ENCODE peak calls at places on chromosome 15, in nine cellular contexts. Y is lower lobe of right lung; I is cardiac fibroblast; M is naive thymus-derived CD4-positive, alpha-beta T cell; X is A172; P is GM19239; Q is HEK293T; C is non-pigmented ciliary epithelial cell; A is stimulated activated CD4-positive, alpha-beta T cell treated with anti-CD3 and anti-CD28 coated beads, Interleukin-2, amount 100 ng/mL, for 24 hours. R is an unnamed sample.

GRCh38 chr15:40582726-40583246 is 11.3 kb upstream of the KNL1 start:
- DNase-seq in C (no peak), Y (no peak), X (peak; percentile 93), M (no peak), A (no peak), I (no peak), P (no peak), Q (no peak), R (no peak)

GRCh38 chr15:74907277-74907870 is 723 bp upstream of the FAM219B start:
- DNase-seq in I (peak; percentile 17), Q (no peak), C (no peak), M (no peak), P (no peak), A (no peak), X (no peak), Y (no peak), R (no peak)

GRCh38 chr15:98126326-98127090 is 166.0 kb downstream of the ARRDC4 start:
- DNase-seq in X (peak; percentile 66), Y (no peak), P (no peak), I (no peak), A (no peak), C (no peak), M (no peak), Q (no peak), R (no peak)

GRCh38 chr15:74833376-74834107 is 7.1 kb downstream of the CPLX3 start:
- DNase-seq in C (no peak), I (no peak), M (no peak), X (no peak), Y (no peak), P (no peak), Q (no peak), A (no peak), R (no peak)

GRCh38 chr15:60568883-60569495 is 90.0 kb upstream of the ICE2 start:
- DNase-seq in X (no peak), Y (no peak), M (no peak), Q (no peak), I (no peak), C (no peak), P (no peak), A (no peak), R (no peak)

GRCh38 chr15:55742498-55742926 is 440 bp downstream of the PRTG start:
- DNase-seq in M (peak; percentile 25), I (peak; percentile 40), A (peak; percentile 20), X (peak; percentile 19), C (no peak), Y (peak; percentile 49), P (no peak), Q (no peak), R (no peak)

GRCh38 chr15:51721199-51721960 is 16.1 kb downstream of the LYSMD2 start:
- DNase-seq in P (no peak), Q (no peak), I (peak; percentile 23), M (no peak), Y (no peak), X (no peak), A (no peak), C (no peak), R (no peak)

GRCh38 chr15:35854398-35854797 is 308.4 kb upstream of the DPH6 start:
- DNase-seq in X (no peak), Y (no peak), C (no peak), A (no peak), Q (no peak), I (no peak), P (no peak), M (no peak), R (no peak)

GRCh38 chr15:39195988-39196486 is 384.8 kb upstream of the THBS1 start:
- DNase-seq in A (no peak), X (peak; percentile 80), P (no peak), M (no peak), C (peak; percentile 63), I (peak; percentile 58), Q (no peak), Y (no peak), R (no peak)

GRCh38 chr15:70083423-70083822 is 14.3 kb downstream of the TLE3 start:
- DNase-seq in Y (no peak), A (no peak), P (no peak), Q (no peak), M (no peak), X (no peak), I (no peak), C (no peak), R (no peak)